ENCODE peak calls at places on chromosomes 4 and X, in four cellular contexts. Q is right cardiac atrium, T is GM23248, E is fibroblast of lung. L is an unnamed sample.

GRCh38 chrX:134542485-134542884 is 82.5 kb downstream of the HPRT1 start:
- DNase-seq in Q (peak; percentile 29), T (peak; percentile 52), E (peak; percentile 55), L (peak; percentile 83)

GRCh38 chr4:81984746-81985145 is 389.0 kb downstream of the HNRNPD start:
- DNase-seq in Q (no peak), T (no peak), E (no peak), L (no peak)

GRCh38 chr4:182276214-182277109 is 33.3 kb downstream of the TENM3 start:
- DNase-seq in Q (no peak), T (no peak), E (no peak), L (no peak)

GRCh38 chrX:53374222-53374820 is 48.1 kb downstream of the SMC1A start:
- DNase-seq in Q (no peak), T (peak; percentile 58), E (peak; percentile 32), L (peak; percentile 5)

GRCh38 chrX:65300104-65300809 is 234.3 kb downstream of the LAS1L start:
- DNase-seq in Q (no peak), T (no peak), E (no peak), L (no peak)

GRCh38 chr4:10643600-10644425 is 40.8 kb downstream of the CLNK start:
- DNase-seq in Q (no peak), T (no peak), E (peak; percentile 46), L (no peak)

GRCh38 chr4:12926189-12927066 is 557.7 kb downstream of the RAB28 start:
- DNase-seq in Q (peak; percentile 36), T (no peak), E (no peak), L (no peak)

GRCh38 chr4:144820115-144820514 is 174.2 kb downstream of the HHIP start:
- DNase-seq in Q (no peak), T (peak; percentile 56), E (peak; percentile 98), L (peak; percentile 79)

GRCh38 chr4:2083826-2084160 is 24.7 kb downstream of the NAT8L start:
- DNase-seq in Q (no peak), T (no peak), E (no peak), L (no peak)

GRCh38 chrX:102966701-102967100 is 29.6 kb downstream of the RAB40AL start:
- DNase-seq in Q (no peak), T (peak; percentile 76), E (peak; percentile 59), L (no peak)

GRCh38 chr4:128590773-128591172 is 218.7 kb upstream of the JADE1 start:
- DNase-seq in Q (no peak), T (no peak), E (peak; percentile 59), L (no peak)

GRCh38 chr4:37924946-37925345 is 34.1 kb downstream of the TBC1D1 start:
- DNase-seq in Q (no peak), T (no peak), E (no peak), L (no peak)

GRCh38 chr4:96649536-96649935 is 809.6 kb downstream of the PDHA2 start:
- DNase-seq in Q (no peak), T (no peak), E (peak; percentile 90), L (no peak)

GRCh38 chr4:17597517-17597916 is 16.9 kb upstream of the MED28 start:
- DNase-seq in Q (no peak), T (peak; percentile 23), E (no peak), L (peak; percentile 6)

GRCh38 chr4:33031328-33031727 is 2311.2 kb downstream of the PCDH7 start:
- DNase-seq in Q (no peak), T (no peak), E (no peak), L (no peak)

GRCh38 chrX:1140236-1140681 is 72.2 kb downstream of the CRLF2 start:
- DNase-seq in Q (no peak), T (no peak), E (no peak), L (no peak)

GRCh38 chrX:81662381-81662780 is 460.5 kb downstream of the SH3BGRL start:
- DNase-seq in Q (no peak), T (no peak), E (peak; percentile 45), L (no peak)

GRCh38 chr4:77504407-77504806 is 101.2 kb upstream of the CXCL13 start:
- DNase-seq in Q (no peak), T (no peak), E (no peak), L (no peak)

GRCh38 chr4:142091691-142092182 is 455.4 kb downstream of the IL15 start:
- DNase-seq in Q (no peak), T (peak; percentile 96), E (peak; percentile 100), L (peak; percentile 99)

GRCh38 chr4:74054483-74055032 is 16.1 kb upstream of the CXCL3 start:
- DNase-seq in Q (no peak), T (no peak), E (no peak), L (no peak)

GRCh38 chr4:15779789-15780188 is 1.7 kb downstream of the CD38 start:
- DNase-seq in Q (no peak), T (peak; percentile 21), E (no peak), L (no peak)
- H3K4me3 ChIP-seq in Q (peak overlapping the region; percentile 65), T (peak overlapping the region; percentile 58), E (peak overlapping the region; percentile 68), L (peak overlapping the region; percentile 53)

DNA sequence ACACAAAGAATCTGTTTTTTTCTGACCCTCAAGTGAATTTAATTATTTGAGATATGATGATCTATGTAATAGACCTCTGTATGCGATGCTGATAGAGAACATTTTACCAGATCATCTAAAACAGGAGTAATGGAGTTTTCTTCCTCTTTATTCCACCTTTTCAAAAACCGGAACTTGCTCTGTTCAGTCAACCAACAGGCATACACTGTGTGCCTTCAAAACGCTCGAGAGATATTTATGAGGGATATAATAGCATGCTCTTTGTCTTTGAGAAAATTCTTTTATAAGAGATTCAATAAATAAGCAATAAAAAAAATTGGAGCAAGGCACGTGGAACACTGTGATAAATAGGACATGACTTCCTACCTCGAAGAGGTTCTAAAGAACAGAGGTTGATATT is 2.0 kb downstream of the NYX start:
- DNase-seq in Q (no peak), T (no peak), E (no peak), L (no peak)
- H3K4me3 ChIP-seq in Q (peak overlapping the region; percentile 32), T (peak overlapping the region; percentile 59), E (no peak overlapping the region), L (no peak overlapping the region)

GRCh38 chrX:111857534-111857933 is 18.4 kb upstream of the TRPC5OS start:
- DNase-seq in Q (no peak), T (no peak), E (no peak), L (no peak)
- H3K4me3 ChIP-seq in Q (no peak overlapping the region), T (no peak overlapping the region), E (no peak overlapping the region), L (no peak overlapping the region)

GRCh38 chrX:130060122-130061069 is 49.9 kb downstream of the ELF4 start:
- DNase-seq in Q (peak; percentile 90), T (peak; percentile 79), E (peak; percentile 42), L (peak; percentile 53)
- H3K4me3 ChIP-seq in Q (peak overlapping the region; percentile 71), T (peak overlapping the region; percentile 77), E (peak overlapping the region; percentile 39), L (peak overlapping the region; percentile 60)

GRCh38 chr4:20418865-20419451 is 167.3 kb downstream of the SLIT2 start:
- DNase-seq in Q (no peak), T (peak; percentile 83), E (peak; percentile 68), L (peak; percentile 82)
- H3K4me3 ChIP-seq in Q (peak overlapping the region; percentile 6), T (peak overlapping the region; percentile 70), E (peak overlapping the region; percentile 68), L (peak overlapping the region; percentile 48)

GRCh38 chr4:159097785-159098184 is 5.1 kb upstream of the RAPGEF2 start:
- DNase-seq in Q (no peak), T (no peak), E (no peak), L (no peak)
- H3K4me3 ChIP-seq in Q (no peak overlapping the region), T (no peak overlapping the region), E (no peak overlapping the region), L (no peak overlapping the region)

DNA sequence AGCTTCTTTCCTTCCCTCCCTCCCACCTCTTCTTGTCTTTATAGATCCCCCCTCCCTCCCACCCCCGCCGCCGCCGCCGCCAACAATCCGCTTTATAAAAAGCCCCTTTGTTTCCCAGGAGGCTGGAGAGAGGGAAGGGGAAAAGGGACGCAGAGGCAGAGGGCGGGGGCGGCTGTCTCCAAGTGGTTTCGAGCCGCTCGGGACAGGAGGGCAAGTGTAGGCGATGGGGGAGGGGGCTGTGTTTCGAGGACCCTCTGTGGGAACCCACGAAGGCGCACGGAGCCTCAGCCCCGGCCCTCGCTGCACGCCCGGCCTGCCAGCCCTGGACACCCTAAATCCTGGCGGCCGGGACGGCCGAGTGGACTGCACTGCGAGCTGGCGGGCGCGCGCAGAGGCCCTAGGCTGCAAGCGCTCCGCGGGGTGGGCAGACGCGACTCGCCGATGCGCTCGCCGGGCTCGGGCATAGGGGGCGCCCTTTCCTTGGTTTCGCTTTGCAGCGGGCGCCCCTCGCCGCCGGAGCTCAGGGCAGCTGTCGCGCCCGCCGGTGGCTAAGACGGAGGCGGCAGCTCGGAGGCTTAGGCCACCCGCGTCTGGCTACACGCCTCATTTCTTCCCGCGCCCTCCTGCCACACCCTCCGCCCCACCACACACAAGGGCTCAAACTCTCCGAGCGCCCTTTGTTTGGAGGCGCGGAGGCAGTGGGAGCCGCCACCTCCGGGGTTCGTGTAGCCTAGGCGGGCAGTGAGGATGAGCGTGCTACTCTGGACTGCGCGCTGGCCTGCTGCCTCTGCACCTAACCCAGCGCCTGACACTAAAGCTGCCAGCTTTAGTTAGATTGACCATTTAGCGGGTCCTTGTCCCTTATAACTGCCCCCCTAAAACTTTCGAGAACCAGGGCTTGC is 2.2 kb downstream of the MAMLD1 start:
- DNase-seq in Q (peak; percentile 92), T (peak; percentile 77), E (peak; percentile 58), L (peak; percentile 46)
- H3K4me3 ChIP-seq in Q (peak overlapping the region; percentile 76), T (peak overlapping the region; percentile 89), E (peak overlapping the region; percentile 69), L (peak overlapping the region; percentile 76)

GRCh38 chr4:156672924-156673323 is 298.7 kb downstream of the PDGFC start:
- DNase-seq in Q (no peak), T (peak; percentile 74), E (peak; percentile 90), L (peak; percentile 50)
- H3K4me3 ChIP-seq in Q (no peak overlapping the region), T (peak overlapping the region; percentile 60), E (no peak overlapping the region), L (no peak overlapping the region)

DNA sequence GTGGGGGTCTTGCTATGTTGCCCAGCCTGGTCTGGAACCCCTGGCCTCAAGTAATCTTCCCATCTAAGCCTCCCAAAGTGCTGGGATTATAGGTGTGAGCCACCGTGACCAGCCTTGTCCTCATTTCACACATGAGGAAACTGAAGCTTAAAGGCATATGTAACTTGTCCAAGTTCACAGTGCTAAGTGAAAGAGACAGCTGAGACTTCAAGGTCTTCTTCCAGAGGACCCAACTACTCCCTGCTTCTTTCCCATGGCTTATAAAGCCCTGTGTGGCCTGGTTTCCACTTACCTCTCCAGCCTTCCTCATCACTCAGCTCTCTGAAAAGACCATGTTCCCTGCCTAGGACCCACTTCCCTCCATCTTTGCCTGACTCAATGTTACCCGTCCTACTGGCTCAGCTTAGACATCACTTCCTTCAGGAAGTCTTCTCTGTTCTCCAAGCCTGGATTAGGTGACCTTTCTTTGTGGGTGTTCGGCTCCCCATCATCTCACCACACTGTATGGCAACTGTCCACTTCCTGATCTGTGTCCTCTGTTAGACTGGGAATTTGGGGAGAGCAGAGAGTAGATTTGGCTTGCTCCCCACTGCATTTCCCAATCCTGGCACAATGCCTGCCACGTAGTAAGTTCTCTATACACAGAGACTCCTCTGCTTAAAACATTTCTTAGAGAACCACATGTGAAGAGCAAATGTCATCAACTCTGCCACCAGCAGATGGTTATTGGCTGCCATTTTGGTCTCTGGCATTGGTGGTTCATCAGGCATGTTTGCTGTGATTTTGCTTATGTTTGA is 30.4 kb upstream of the LAMP2 start:
- DNase-seq in Q (peak; percentile 55), T (peak; percentile 20), E (no peak), L (peak; percentile 41)
- H3K4me3 ChIP-seq in Q (no peak overlapping the region), T (no peak overlapping the region), E (no peak overlapping the region), L (no peak overlapping the region)

GRCh38 chrX:123184199-123184857 is at the start of gene GRIA3:
- DNase-seq in Q (peak; percentile 32), T (peak; percentile 62), E (peak; percentile 76), L (peak; percentile 83)
- H3K4me3 ChIP-seq in Q (peak within 1 kb of the TSS; percentile 71), T (peak within 1 kb of the TSS; percentile 87), E (no peak within 1 kb of the TSS), L (peak within 1 kb of the TSS; percentile 75)